ENCODE peak calls at places on chromosome 16, in seven cellular contexts. M is C1 segment of cervical spinal cord, H is HCT116, Z is RWPE1, Y is HFFc6, B is left colon, P is NCI-H2029. O is an unnamed sample.

GRCh38 chr16:15041260-15042011 is 14.4 kb downstream of the NTAN1 start:
- DNase-seq in M (no peak), H (no peak), Z (peak; percentile 17), Y (no peak), B (peak; percentile 79), P (no peak), O (peak; percentile 26)

GRCh38 chr16:66400503-66401380 is 26.4 kb upstream of the BEAN1 start:
- DNase-seq in M (no peak), H (no peak), Z (no peak), Y (no peak), B (no peak), P (no peak), O (no peak)

GRCh38 chr16:1584926-1585487 is 26.9 kb downstream of the IFT140 start:
- DNase-seq in M (no peak), H (no peak), Z (no peak), Y (no peak), B (no peak), P (no peak), O (no peak)

GRCh38 chr16:47377156-47377555 is 83.7 kb downstream of the ITFG1 start:
- DNase-seq in M (no peak), H (no peak), Z (peak; percentile 3), Y (no peak), B (no peak), P (no peak), O (no peak)

GRCh38 chr16:67268136-67268579 is 11.2 kb upstream of the PLEKHG4 start:
- DNase-seq in M (no peak), H (peak; percentile 81), Z (no peak), Y (peak; percentile 89), B (no peak), P (no peak), O (peak; percentile 96)

GRCh38 chr16:86784267-86784626 is 205.9 kb downstream of the FOXL1 start:
- DNase-seq in M (no peak), H (no peak), Z (no peak), Y (no peak), B (no peak), P (no peak), O (no peak)

GRCh38 chr16:50547340-50547865 is 793 bp upstream of the NKD1 start:
- DNase-seq in M (no peak), H (peak; percentile 26), Z (no peak), Y (no peak), B (peak; percentile 47), P (no peak), O (no peak)

GRCh38 chr16:68658974-68659360 is 13.9 kb downstream of the CDH3 start:
- DNase-seq in M (no peak), H (no peak), Z (no peak), Y (no peak), B (no peak), P (no peak), O (no peak)

GRCh38 chr16:49726155-49726554 is 129.8 kb downstream of the ZNF423 start:
- DNase-seq in M (no peak), H (no peak), Z (no peak), Y (no peak), B (no peak), P (no peak), O (no peak)

GRCh38 chr16:84677849-84678248 is 22.0 kb upstream of the USP10 start:
- DNase-seq in M (no peak), H (no peak), Z (no peak), Y (no peak), B (no peak), P (no peak), O (no peak)

GRCh38 chr16:55480228-55480655 is 1.2 kb downstream of the MMP2 start:
- DNase-seq in M (no peak), H (no peak), Z (no peak), Y (peak; percentile 82), B (peak; percentile 62), P (no peak), O (peak; percentile 90)

GRCh38 chr16:67499159-67499558 is 15.8 kb upstream of the AGRP start:
- DNase-seq in M (no peak), H (no peak), Z (no peak), Y (no peak), B (no peak), P (no peak), O (no peak)

GRCh38 chr16:31262084-31262483 is 2.3 kb downstream of the ITGAM start:
- DNase-seq in M (no peak), H (no peak), Z (no peak), Y (no peak), B (no peak), P (no peak), O (no peak)